ENCODE peak calls at places on chromosomes 12 and 14, in four cellular contexts. C is MM.1S, F is mesenchymal stem cell, N is breast epithelium. H is an unnamed sample. For H3K4me1, the result is how much of the 10 kb centered on the place peaks cover.

GRCh38 chr12:70730675-70731180 is 93.5 kb upstream of the PTPRB start:
- DNase-seq in C (no peak), F (no peak), N (no peak), H (no peak)

GRCh38 chr14:56660677-56661389 is 81.2 kb downstream of the TMEM260 start:
- DNase-seq in C (no peak), F (no peak), N (no peak), H (no peak)

GRCh38 chr12:132660047-132660446 is 27.1 kb downstream of the POLE start:
- DNase-seq in C (no peak), F (no peak), N (no peak), H (no peak)

GRCh38 chr12:12791756-12792346 is 6.4 kb downstream of the APOLD1 start:
- DNase-seq in C (no peak), F (no peak), N (no peak), H (no peak)

GRCh38 chr12:122265931-122266771 is at the start of gene VPS33A:
- DNase-seq in C (peak), F (peak), N (peak), H (peak)

GRCh38 chr14:77459072-77459723 is 1.3 kb downstream of the AHSA1 start:
- DNase-seq in C (peak), F (peak), N (no peak), H (peak)

GRCh38 chr14:85516239-85517112 is 13.5 kb upstream of the FLRT2 start:
- DNase-seq in C (no peak), F (peak), N (no peak), H (no peak)

GRCh38 chr14:90191585-90191984 is 64.8 kb upstream of the PSMC1 start:
- DNase-seq in C (no peak), F (no peak), N (no peak), H (no peak)

GRCh38 chr14:51609987-51610283 is 41.8 kb upstream of the FRMD6 start:
- DNase-seq in C (peak), F (peak), N (no peak), H (no peak)

GRCh38 chr12:90945070-90945649 is 9.8 kb downstream of the CCER1 start:
- DNase-seq in C (peak), F (peak), N (no peak), H (no peak)

GRCh38 chr14:23544511-23545447 is 6.8 kb downstream of the ZFHX2 start:
- DNase-seq in C (no peak), F (no peak), N (no peak), H (peak)

GRCh38 chr12:121132601-121133481 is at the start of gene P2RX7:
- DNase-seq in C (peak), F (peak), N (peak), H (peak)

GRCh38 chr14:64388533-64389243 is 535 bp downstream of the MTHFD1 start:
- DNase-seq in C (no peak), F (peak), N (no peak), H (peak)

GRCh38 chr12:29026419-29026818 is 122.7 kb upstream of the FAR2 start:
- DNase-seq in C (no peak), F (no peak), N (no peak), H (no peak)

GRCh38 chr12:79818856-79819255 is 116.0 kb downstream of the PPP1R12A start:
- DNase-seq in C (no peak), F (no peak), N (no peak), H (no peak)

GRCh38 chr12:99985129-99985570 is 414 bp upstream of the ANKS1B start:
- DNase-seq in C (peak), F (no peak), N (no peak), H (no peak)

GRCh38 chr14:95033851-95034622 is 123.3 kb downstream of the DICER1 start:
- DNase-seq in C (no peak), F (no peak), N (no peak), H (peak)

GRCh38 chr12:82651489-82651888 is 35.2 kb upstream of the TMTC2 start:
- DNase-seq in C (no peak), F (no peak), N (no peak), H (no peak)

GRCh38 chr14:104342435-104343293 is 204.3 kb downstream of the KIF26A start:
- DNase-seq in C (no peak), F (no peak), N (no peak), H (no peak)

GRCh38 chr14:56199976-56200577 is 81.9 kb downstream of the PELI2 start:
- DNase-seq in C (no peak), F (peak), N (no peak), H (no peak)

GRCh38 chr12:60539592-60539991 is 943.8 kb downstream of the SLC16A7 start:
- DNase-seq in C (peak), F (peak), N (no peak), H (no peak)

GRCh38 chr14:77086017-77086727 is 11.9 kb upstream of the CIPC start:
- DNase-seq in C (peak), F (peak), N (peak), H (no peak)

GRCh38 chr14:22887260-22887989 is 4.4 kb downstream of the REM2 start:
- DNase-seq in C (peak), F (peak), N (peak), H (peak)

GRCh38 chr12:113781415-113782198 is 184.5 kb downstream of the RBM19 start:
- DNase-seq in C (no peak), F (peak), N (no peak), H (no peak)

GRCh38 chr14:66708262-66708661 is 200.3 kb downstream of the GPHN start:
- DNase-seq in C (no peak), F (no peak), N (no peak), H (no peak)

GRCh38 chr12:9707864-9708808 is 24.8 kb downstream of the CLECL1 start:
- DNase-seq in C (peak), F (peak), N (no peak), H (peak)

GRCh38 chr12:118436002-118436724 is 59.8 kb downstream of the SUDS3 start:
- DNase-seq in C (no peak), F (no peak), N (no peak), H (no peak)

GRCh38 chr12:53299101-53299453 is 418 bp upstream of the MYG1 start:
- DNase-seq in C (no peak), F (peak), N (no peak), H (no peak)

GRCh38 chr14:88553886-88554457 is 835 bp downstream of the PTPN21 start:
- DNase-seq in C (no peak), F (peak), N (no peak), H (no peak)

GRCh38 chr12:131039551-131039950 is 85.8 kb downstream of the ADGRD1 start:
- DNase-seq in C (no peak), F (no peak), N (no peak), H (no peak)

GRCh38 chr14:68649461-68650189 is 143.2 kb downstream of the ZFP36L1 start:
- DNase-seq in C (no peak), F (no peak), N (peak), H (peak)

GRCh38 chr12:5633102-5633501 is 201.2 kb downstream of the NTF3 start:
- DNase-seq in C (no peak), F (no peak), N (no peak), H (no peak)

GRCh38 chr14:60648934-60649814 is at the start of gene SIX1:
- DNase-seq in C (peak), F (peak), N (no peak), H (peak)
- H3K4me3 ChIP-seq in C (peak), F (peak), N (peak), H (peak)

GRCh38 chr12:2111816-2112215 is 59.0 kb downstream of the CACNA1C start:
- DNase-seq in C (no peak), F (no peak), N (no peak), H (no peak)
- H3K4me1 ChIP-seq in C (under half), F (under half), N (under half), H (under half)

GRCh38 chr12:46455648-46456352 is 83.2 kb upstream of the SLC38A2 start:
- DNase-seq in C (no peak), F (no peak), N (no peak), H (no peak)
- H3K27ac ChIP-seq in C (no peak), F (no peak), N (peak), H (no peak)

GRCh38 chr14:38205949-38206665 is 1.6 kb upstream of the SSTR1 start:
- DNase-seq in C (no peak), F (no peak), N (no peak), H (no peak)
- H3K4me3 ChIP-seq in C (no peak), F (no peak), N (no peak), H (no peak)

DNA sequence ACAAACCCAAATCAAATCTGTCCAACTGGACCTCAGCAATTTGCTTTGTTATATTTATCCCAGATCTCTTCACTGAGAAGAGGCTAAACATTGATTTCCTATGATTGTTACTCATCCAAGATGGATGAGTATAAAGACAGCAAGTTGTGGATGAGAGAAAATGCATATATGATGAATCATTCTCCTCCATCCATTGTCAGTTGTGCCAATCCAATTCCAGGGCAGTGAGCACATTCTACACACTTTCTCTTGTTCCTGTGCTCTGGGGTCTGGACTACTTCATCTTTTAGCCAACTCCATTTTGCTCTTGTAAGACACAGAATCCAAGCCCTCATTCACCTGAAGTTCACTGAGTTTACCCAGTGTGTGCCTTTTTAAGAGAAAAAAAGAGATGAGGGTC is 105.7 kb downstream of the GCH1 start:
- DNase-seq in C (no peak), F (peak), N (no peak), H (no peak)
- H3K4me1 ChIP-seq in C (under half), F (under half), N (under half), H (under half)

GRCh38 chr12:111715242-111715641 is 29.4 kb downstream of the ACAD10 start:
- DNase-seq in C (no peak), F (peak), N (peak), H (no peak)
- H3K27ac ChIP-seq in C (no peak), F (no peak), N (peak), H (no peak)

H was measured in colonic mucosa.